ENCODE peak calls at places on chromosomes 2 and 18, in nine cellular contexts. W, V, K, P, G, I, R, O and S are unnamed samples.

GRCh38 chr2:11024010-11024615 is 112.4 kb downstream of the KCNF1 start:
- DNase-seq in O (no peak), K (peak), G (no peak), P (no peak), V (no peak), I (no peak), R (no peak), W (no peak), S (no peak)

GRCh38 chr18:23779696-23780303 is 90.5 kb downstream of the LAMA3 start:
- DNase-seq in O (peak), W (no peak), P (peak), K (no peak), R (no peak), G (no peak), V (no peak), I (no peak), S (peak)

GRCh38 chr18:50429207-50429948 is 54.5 kb downstream of the SKA1 start:
- DNase-seq in G (peak), P (peak), R (no peak), O (peak), K (peak), I (no peak), W (peak), V (no peak), S (peak)

GRCh38 chr2:120859814-120860578 is 124.3 kb downstream of the GLI2 start:
- DNase-seq in P (no peak), O (no peak), G (no peak), V (no peak), I (no peak), R (no peak), K (no peak), W (no peak), S (no peak)

GRCh38 chr2:109331864-109332848 is 203.2 kb downstream of the SH3RF3 start:
- DNase-seq in R (no peak), O (peak), K (peak), I (peak), W (no peak), P (peak), V (peak), G (peak), S (peak)

GRCh38 chr2:5121677-5122076 is 570.5 kb upstream of the SOX11 start:
- DNase-seq in K (peak), G (no peak), O (no peak), I (no peak), R (no peak), W (no peak), P (peak), V (no peak), S (peak)

GRCh38 chr2:23824777-23825212 is 102.1 kb downstream of the ATAD2B start:
- DNase-seq in W (peak), O (peak), R (no peak), G (peak), I (peak), P (peak), V (peak), K (no peak), S (peak)

GRCh38 chr18:57841568-57841967 is 38.5 kb upstream of the ATP8B1 start:
- DNase-seq in K (no peak), P (no peak), W (no peak), O (no peak), V (no peak), G (no peak), I (no peak), R (no peak), S (no peak)

GRCh38 chr2:36889782-36890181 is 76.6 kb downstream of the STRN start:
- DNase-seq in O (peak), K (no peak), R (no peak), G (no peak), V (peak), P (peak), W (peak), I (no peak), S (peak)

GRCh38 chr18:9825571-9826073 is 60.2 kb upstream of the TXNDC2 start:
- DNase-seq in W (no peak), P (peak), I (no peak), O (peak), G (peak), R (no peak), K (no peak), V (peak), S (peak)